ENCODE peak calls at places on chromosomes 3 and 15, in six cellular contexts. L is kidney; E is adrenal gland; V is mucosa of gallbladder; X is NCI-H2081; A is stimulated activated naive CD4-positive, alpha-beta T cell treated with Interleukin-2 at 50 U/mL for 16 hours. P is an unnamed sample.

GRCh38 chr15:97684249-97684648 is 276.3 kb upstream of the ARRDC4 start:
- DNase-seq in V (no peak), A (no peak), E (no peak), X (peak; percentile 33), L (no peak), P (no peak)

GRCh38 chr3:102180291-102180931 is 254.4 kb upstream of the ZPLD1 start:
- DNase-seq in X (no peak), E (no peak), V (no peak), A (no peak), L (no peak), P (no peak)

GRCh38 chr3:165078293-165078692 is at the start of gene SI:
- DNase-seq in A (no peak), X (no peak), V (no peak), L (no peak), E (no peak), P (no peak)

GRCh38 chr3:185470323-185470722 is 28.5 kb downstream of the TMEM41A start:
- DNase-seq in V (no peak), A (no peak), E (no peak), L (no peak), X (no peak), P (no peak)

GRCh38 chr3:150868282-150868681 is 37.0 kb downstream of the MINDY4B start:
- DNase-seq in V (no peak), X (no peak), A (no peak), E (peak; percentile 31), L (no peak), P (no peak)

GRCh38 chr3:117006123-117006522 is 296.5 kb downstream of the TUSC7 start:
- DNase-seq in L (no peak), V (no peak), A (no peak), X (no peak), E (no peak), P (no peak)

GRCh38 chr15:39403674-39404117 is 177.2 kb upstream of the THBS1 start:
- DNase-seq in A (no peak), L (no peak), E (no peak), V (no peak), X (no peak), P (no peak)

GRCh38 chr15:53473435-53473834 is 286.0 kb downstream of the WDR72 start:
- DNase-seq in L (no peak), X (no peak), A (no peak), E (no peak), V (no peak), P (no peak)

P was measured in lower leg skin.